ENCODE peak calls at places on chromosomes 2 and 18, in four cellular contexts. A, I, T and H are unnamed samples.
A peak's percentile ranks its signal among the peaks of the same experiment; 100 is the strongest.

GRCh38 chr2:231124833-231125232 is at the start of gene HTR2B:
- DNase-seq in A (no peak), I (no peak), T (no peak), H (no peak)

GRCh38 chr2:101609434-101609833 is 88.1 kb upstream of the MAP4K4 start:
- DNase-seq in A (no peak), I (no peak), T (peak; percentile 13), H (no peak)

GRCh38 chr2:225064362-225064761 is 22.1 kb upstream of the DOCK10 start:
- DNase-seq in A (no peak), I (no peak), T (no peak), H (no peak)

GRCh38 chr2:19178175-19178574 is 180.2 kb downstream of the OSR1 start:
- DNase-seq in A (no peak), I (no peak), T (no peak), H (no peak)

GRCh38 chr2:24019729-24020128 is 9.8 kb downstream of the MFSD2B start:
- DNase-seq in A (no peak), I (no peak), T (no peak), H (no peak)

GRCh38 chr2:39059366-39059952 is 61.4 kb downstream of the SOS1 start:
- DNase-seq in A (peak; percentile 48), I (no peak), T (no peak), H (peak; percentile 62)

GRCh38 chr2:172884336-172884735 is 148.7 kb downstream of the RAPGEF4 start:
- DNase-seq in A (no peak), I (no peak), T (no peak), H (no peak)

GRCh38 chr2:172242968-172243367 is 140.3 kb upstream of the DLX2 start:
- DNase-seq in A (no peak), I (no peak), T (no peak), H (no peak)

GRCh38 chr18:3248062-3248669 is 565 bp downstream of the MYL12A start:
- DNase-seq in A (no peak), I (no peak), T (no peak), H (no peak)

GRCh38 chr2:206456078-206456769 is 12.9 kb downstream of the ADAM23 start:
- DNase-seq in A (no peak), I (no peak), T (no peak), H (peak; percentile 7)

GRCh38 chr18:45829896-45830295 is 4.4 kb downstream of the SIGLEC15 start:
- DNase-seq in A (no peak), I (no peak), T (no peak), H (no peak)

GRCh38 chr2:84805250-84805917 is 75.5 kb downstream of the TRABD2A start:
- DNase-seq in A (no peak), I (no peak), T (no peak), H (no peak)

GRCh38 chr18:47815486-47816270 is 114.8 kb downstream of the SMAD2 start:
- DNase-seq in A (peak; percentile 12), I (no peak), T (no peak), H (no peak)
- TF ChIP-seq ATF2 in A (no peak), I (no peak), T (no peak), H (no peak)

GRCh38 chr2:85886141-85886540 is 2.6 kb downstream of the ST3GAL5 start:
- DNase-seq in A (no peak), I (no peak), T (no peak), H (no peak)

GRCh38 chr2:85888745-85889647 is at the start of gene ST3GAL5:
- DNase-seq in A (peak; percentile 91), I (peak; percentile 51), T (peak; percentile 49), H (peak; percentile 73)

GRCh38 chr2:85888020-85888744 is 608 bp downstream of the ST3GAL5 start:
- DNase-seq in A (peak; percentile 17), I (no peak), T (no peak), H (no peak)

GRCh38 chr2:85887566-85888019 is 1.2 kb downstream of the ST3GAL5 start:
- DNase-seq in A (peak; percentile 38), I (no peak), T (no peak), H (no peak)

DNA sequence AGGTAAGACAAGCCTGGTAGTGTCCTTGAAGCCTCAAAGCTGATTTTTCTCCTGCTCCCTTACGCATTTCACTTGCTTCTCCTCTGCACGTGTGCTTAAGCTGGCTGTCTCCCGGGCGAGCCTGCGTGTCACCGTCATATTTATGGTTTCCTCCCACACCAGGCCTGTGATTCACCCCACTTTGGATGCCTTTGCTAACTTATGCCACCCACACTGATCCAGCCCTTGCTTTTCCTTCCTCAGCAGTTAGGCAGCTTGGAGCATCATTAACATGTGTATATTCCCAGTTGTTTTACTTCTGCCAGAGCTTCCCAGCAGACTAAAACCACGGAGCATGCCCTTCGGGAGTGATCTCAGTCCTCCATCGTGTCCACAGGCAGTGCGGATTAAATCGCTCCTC is 2.2 kb downstream of the ST3GAL5 start:
- DNase-seq in A (peak; percentile 70), I (no peak), T (no peak), H (no peak)
- H3K4me3 ChIP-seq in A (no peak overlapping the region), I (peak overlapping the region; percentile 65), T (no peak overlapping the region), H (no peak overlapping the region)

GRCh38 chr2:44479127-44479887 is 117.6 kb downstream of the CAMKMT start:
- DNase-seq in A (peak; percentile 80), I (peak; percentile 61), T (peak; percentile 5), H (peak; percentile 89)
- TF ChIP-seq ATF2 in A (no peak), I (no peak), T (peak; percentile 66), H (no peak)

DNA sequence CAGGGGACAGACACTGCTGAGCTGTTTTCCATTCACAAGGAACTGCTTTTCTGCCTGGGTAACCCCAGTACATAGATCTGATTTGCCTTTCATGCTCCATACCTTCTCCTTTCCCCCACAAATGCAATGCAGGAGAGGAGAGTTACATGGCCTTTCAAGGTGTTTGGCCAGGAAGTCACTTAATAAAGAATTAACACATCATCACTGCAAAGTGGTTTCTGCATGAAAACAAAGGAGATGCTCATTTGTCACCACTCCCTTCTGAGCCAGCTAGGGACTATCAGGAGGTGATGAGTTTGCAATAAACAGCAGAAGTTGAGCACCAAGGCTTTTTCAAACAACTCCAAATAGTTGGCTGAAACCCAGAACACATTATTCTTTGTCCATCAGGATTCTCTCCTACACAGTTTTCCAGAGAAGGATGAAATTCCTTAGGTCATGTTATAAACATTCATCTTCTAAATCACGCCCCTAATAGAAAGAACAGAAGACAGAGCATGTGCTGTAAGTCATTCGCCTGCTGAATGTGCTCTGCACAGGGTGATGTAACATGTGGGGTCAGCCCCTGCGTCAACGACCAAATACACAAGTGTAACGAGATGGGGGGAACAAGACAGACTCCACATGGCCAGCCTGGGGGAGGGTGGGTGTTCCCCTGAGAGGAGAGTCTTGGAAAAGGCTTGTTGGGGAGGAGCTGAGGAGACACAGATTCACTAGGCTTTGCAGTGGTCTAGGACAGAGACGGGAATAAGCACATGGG is 87.3 kb upstream of the RMDN2 start:
- DNase-seq in A (no peak), I (no peak), T (no peak), H (no peak)
- H3K4me3 ChIP-seq in A (no peak overlapping the region), I (no peak overlapping the region), T (no peak overlapping the region), H (no peak overlapping the region)

DNA sequence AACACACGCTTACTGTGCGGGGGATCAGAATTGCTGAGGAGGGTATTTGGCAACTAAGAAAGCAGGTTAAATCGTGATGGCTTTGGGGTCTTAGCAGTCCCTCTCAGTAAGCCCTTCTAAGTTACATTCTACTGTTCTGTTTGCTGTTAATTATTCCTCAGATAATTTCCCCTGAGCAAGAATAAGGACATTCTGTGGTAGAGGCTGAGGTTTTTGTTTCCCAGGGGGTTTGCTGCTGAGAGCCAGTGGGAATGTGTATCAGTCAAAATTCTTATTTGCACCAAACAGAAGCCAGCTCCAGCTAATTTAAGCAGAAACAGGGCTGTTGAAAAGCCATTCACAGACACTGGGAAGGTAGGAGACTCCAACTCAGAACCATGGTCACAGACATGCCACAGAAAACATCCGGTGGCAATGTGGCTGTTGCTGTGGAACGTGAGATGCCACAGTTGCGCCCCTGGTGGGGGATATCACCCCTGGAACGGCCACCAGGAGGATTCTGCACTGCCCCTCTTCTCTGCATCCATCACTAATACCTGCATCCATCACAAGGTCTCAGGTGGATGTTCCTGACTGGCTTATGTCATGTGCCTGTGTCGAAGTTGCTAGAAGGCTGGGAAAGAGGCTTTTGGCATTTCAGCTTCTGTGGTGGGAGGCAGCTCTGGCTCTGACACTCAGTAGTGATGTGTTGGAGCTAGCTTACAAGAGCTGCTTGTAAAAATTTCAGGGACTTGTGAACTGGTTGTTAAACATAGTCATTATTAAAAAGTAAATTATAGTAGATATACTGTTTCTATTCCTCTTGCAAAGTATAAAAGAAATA is 23.2 kb downstream of the SLC4A3 start:
- DNase-seq in A (no peak), I (no peak), T (no peak), H (no peak)
- TF ChIP-seq ATF2 in A (no peak), I (no peak), T (no peak), H (no peak)

GRCh38 chr18:22171839-22172582 is 2.6 kb downstream of the GATA6 start:
- DNase-seq in A (no peak), I (no peak), T (no peak), H (no peak)
- H3K4me3 ChIP-seq in A (no peak overlapping the region), I (no peak overlapping the region), T (peak overlapping the region; percentile 44), H (no peak overlapping the region)

GRCh38 chr2:70632966-70633365 is 79.3 kb upstream of the TGFA start:
- DNase-seq in A (no peak), I (no peak), T (no peak), H (no peak)

GRCh38 chr2:70630761-70631160 is 77.1 kb upstream of the TGFA start:
- DNase-seq in A (no peak), I (no peak), T (no peak), H (no peak)

GRCh38 chr2:70626254-70626990 is 72.8 kb upstream of the TGFA start:
- DNase-seq in A (peak; percentile 22), I (no peak), T (no peak), H (no peak)

GRCh38 chr2:70632388-70632787 is 78.8 kb upstream of the TGFA start:
- DNase-seq in A (no peak), I (no peak), T (no peak), H (no peak)

DNA sequence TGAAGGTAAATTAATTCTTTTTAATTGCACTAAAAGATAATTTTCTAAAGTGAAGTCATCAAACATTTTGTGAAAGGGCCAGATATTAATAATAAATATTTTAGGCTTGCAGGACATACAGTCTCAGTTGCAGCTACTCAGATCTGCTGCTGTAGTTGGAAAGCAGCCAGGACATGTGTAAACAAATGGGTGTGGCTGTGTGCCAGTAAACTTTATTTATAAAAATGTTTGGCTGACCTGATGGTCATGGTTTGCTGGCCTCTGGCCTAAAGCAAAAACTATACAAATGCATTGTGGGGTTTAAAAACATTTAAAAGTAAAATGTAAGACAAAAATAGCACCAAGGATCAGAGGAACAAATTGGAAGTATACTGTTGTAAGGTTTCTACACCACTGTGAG is 73.9 kb upstream of the TGFA start:
- DNase-seq in A (peak; percentile 49), I (no peak), T (no peak), H (peak; percentile 24)
- TF ChIP-seq ATF2 in A (no peak), I (no peak), T (no peak), H (no peak)

DNA sequence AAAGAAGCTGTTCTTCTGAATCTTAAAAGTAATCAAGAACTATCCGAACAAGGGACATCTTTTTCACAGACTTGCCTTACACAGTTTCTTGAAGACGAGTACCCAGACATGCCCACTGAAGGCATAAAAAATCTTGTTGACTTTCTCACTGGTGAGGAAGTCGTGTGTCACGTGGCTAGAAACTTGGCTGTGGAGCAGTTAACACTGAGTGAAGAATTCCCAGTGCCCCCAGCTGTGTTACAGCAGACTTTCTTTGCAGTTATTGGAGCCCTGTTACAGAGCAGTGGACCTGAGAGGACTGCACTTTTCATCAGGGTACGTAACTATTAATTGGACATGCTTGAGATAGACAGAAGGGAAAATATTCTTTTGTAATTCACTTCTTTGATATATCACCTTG is 2.4 kb downstream of the MRPL44 start:
- DNase-seq in A (no peak), I (no peak), T (no peak), H (no peak)
- H3K4me3 ChIP-seq in A (no peak overlapping the region), I (peak overlapping the region; percentile 56), T (peak overlapping the region; percentile 35), H (no peak overlapping the region)